ENCODE peak calls at places on chromosomes 13 and 19, in seven cellular contexts. L is activated CD4-positive, alpha-beta T cell treated with anti-CD3 and anti-CD28 coated beads for 48 hours; Y is stimulated activated CD8-positive, alpha-beta memory T cell treated with anti-CD3 and anti-CD28 coated beads, Interleukin-15, amount 100 ng/mL, for 24 hours; F is cerebellar cortex; W is psoas muscle; Z is fibroblast of pulmonary artery; Q is COR-L47. G is an unnamed sample.

GRCh38 chr19:50549059-50549926 is 18.9 kb downstream of the LRRC4B start:
- DNase-seq in L (no peak), Y (no peak), F (no peak), W (no peak), Z (no peak), Q (no peak), G (no peak)

GRCh38 chr19:49767380-49767779 is 579 bp downstream of the AP2A1 start:
- DNase-seq in L (no peak), Y (no peak), F (no peak), W (no peak), Z (no peak), Q (no peak), G (no peak)

GRCh38 chr13:78137404-78138142 is 218.9 kb upstream of the EDNRB start:
- DNase-seq in L (no peak), Y (no peak), F (peak; percentile 75), W (no peak), Z (peak; percentile 78), Q (peak; percentile 44), G (no peak)

GRCh38 chr13:75760182-75760981 is 124.3 kb downstream of the LMO7 start:
- DNase-seq in L (no peak), Y (no peak), F (no peak), W (no peak), Z (no peak), Q (peak; percentile 75), G (no peak)

GRCh38 chr19:51292971-51293370 is 18.5 kb upstream of the IGLON5 start:
- DNase-seq in L (no peak), Y (no peak), F (peak; percentile 79), W (no peak), Z (no peak), Q (no peak), G (no peak)

GRCh38 chr19:46704379-46705076 is 12.4 kb downstream of the PRKD2 start:
- DNase-seq in L (peak; percentile 93), Y (peak; percentile 97), F (peak; percentile 55), W (peak; percentile 76), Z (peak; percentile 55), Q (no peak), G (no peak)

GRCh38 chr19:32879741-32880140 is 10.2 kb upstream of the SLC7A9 start:
- DNase-seq in L (no peak), Y (no peak), F (no peak), W (no peak), Z (no peak), Q (no peak), G (no peak)

GRCh38 chr13:101190337-101190736 is 226.0 kb downstream of the NALCN start:
- DNase-seq in L (no peak), Y (no peak), F (no peak), W (no peak), Z (peak; percentile 10), Q (no peak), G (no peak)

GRCh38 chr13:20193142-20193923 is 595 bp upstream of the GJB2 start:
- DNase-seq in L (no peak), Y (no peak), F (no peak), W (no peak), Z (no peak), Q (no peak), G (no peak)

GRCh38 chr13:73618275-73618865 is 515.8 kb downstream of the KLF12 start:
- DNase-seq in L (no peak), Y (no peak), F (no peak), W (no peak), Z (no peak), Q (no peak), G (no peak)

GRCh38 chr19:18373407-18373891 is 12.5 kb upstream of the GDF15 start:
- DNase-seq in L (no peak), Y (no peak), F (no peak), W (no peak), Z (no peak), Q (no peak), G (no peak)

GRCh38 chr19:4969772-4970531 is 1.0 kb downstream of the KDM4B start:
- DNase-seq in L (peak; percentile 13), Y (no peak), F (no peak), W (no peak), Z (no peak), Q (no peak), G (no peak)